ENCODE peak calls at places on chromosomes 2 and 18, in seven cellular contexts. R is endothelial cell of umbilical vein, V is uterus, G is H9, P is H7, C is HT1080, E is Kasumi-1. T is an unnamed sample.

GRCh38 chr18:48660346-48661228 is 121.8 kb downstream of the CTIF start:
- DNase-seq in C (no peak), E (no peak), P (no peak), V (peak), G (no peak), R (no peak), T (no peak)

GRCh38 chr2:96952976-96953610 is 33.3 kb downstream of the FAM178B start:
- DNase-seq in R (no peak), C (no peak), E (no peak), V (peak), P (no peak), G (no peak), T (no peak)

GRCh38 chr2:205076405-205076804 is 531.1 kb downstream of the PARD3B start:
- DNase-seq in E (no peak), C (no peak), V (no peak), P (no peak), G (no peak), R (no peak), T (no peak)

GRCh38 chr2:82986899-82987298 is 1472.2 kb downstream of the SUCLG1 start:
- DNase-seq in G (no peak), E (no peak), V (no peak), R (no peak), C (no peak), P (no peak), T (no peak)

GRCh38 chr2:45494978-45495293 is 116.1 kb downstream of the SRBD1 start:
- DNase-seq in V (no peak), C (no peak), E (no peak), R (no peak), P (no peak), G (no peak), T (no peak)

GRCh38 chr18:11728247-11728646 is 39.2 kb downstream of the GNAL start:
- DNase-seq in G (peak), P (peak), E (no peak), V (no peak), C (peak), R (no peak), T (no peak)

GRCh38 chr2:11175293-11175795 is 20.1 kb downstream of the SLC66A3 start:
- DNase-seq in C (peak), V (no peak), G (no peak), R (no peak), P (no peak), E (peak), T (no peak)

GRCh38 chr2:15656090-15656489 is 64.4 kb downstream of the DDX1 start:
- DNase-seq in E (no peak), P (no peak), R (no peak), G (no peak), C (no peak), V (no peak), T (no peak)

T was measured in ecto neural progenitor cell.